ENCODE peak calls at places on chromosomes 5 and 9, in five cellular contexts. R is GM23248, I is foreskin keratinocyte, H is PC-9, L is dorsolateral prefrontal cortex. Z is an unnamed sample.

GRCh38 chr5:143544606-143545005 is 141.1 kb upstream of the NR3C1 start:
- DNase-seq in R (peak), I (no peak), H (no peak), L (no peak), Z (no peak)

GRCh38 chr5:148909766-148910165 is 83.4 kb downstream of the ADRB2 start:
- DNase-seq in R (no peak), H (peak), I (peak), L (no peak), Z (no peak)

GRCh38 chr9:124530216-124530615 is 23.0 kb upstream of the NR5A1 start:
- DNase-seq in L (no peak), I (no peak), R (no peak), H (no peak), Z (no peak)

GRCh38 chr5:159507661-159508060 is 177.4 kb upstream of the IL12B start:
- DNase-seq in L (no peak), H (no peak), I (no peak), R (no peak), Z (no peak)

GRCh38 chr9:28547469-28547981 is 974.2 kb upstream of the C9orf72 start:
- DNase-seq in R (no peak), I (no peak), H (no peak), L (no peak), Z (no peak)

GRCh38 chr5:15421798-15422456 is 78.1 kb upstream of the FBXL7 start:
- DNase-seq in I (no peak), H (no peak), R (no peak), L (no peak), Z (no peak)

GRCh38 chr5:173852790-173853350 is 35.3 kb upstream of the CPEB4 start:
- DNase-seq in H (no peak), I (no peak), R (no peak), L (no peak), Z (no peak)

GRCh38 chr5:137096149-137097103 is 402.7 kb downstream of the SPOCK1 start:
- DNase-seq in L (no peak), H (no peak), R (peak), I (peak), Z (peak)

GRCh38 chr5:143155445-143155844 is 248.0 kb downstream of the NR3C1 start:
- DNase-seq in I (no peak), R (peak), H (no peak), L (no peak), Z (no peak)

GRCh38 chr5:110757118-110757729 is 18.4 kb downstream of the SLC25A46 start:
- DNase-seq in R (peak), I (peak), L (no peak), H (no peak), Z (no peak)

GRCh38 chr5:179119415-179120170 is 59.4 kb downstream of the ZNF354C start:
- DNase-seq in I (no peak), R (no peak), L (no peak), H (no peak), Z (no peak)

GRCh38 chr5:59600153-59600552 is 293.4 kb downstream of the PDE4D start:
- DNase-seq in I (no peak), L (no peak), H (no peak), R (no peak), Z (no peak)

GRCh38 chr5:59597690-59598546 is 295.6 kb downstream of the PDE4D start:
- DNase-seq in H (no peak), I (peak), L (no peak), R (no peak), Z (no peak)

GRCh38 chr5:59599729-59600128 is 293.8 kb downstream of the PDE4D start:
- DNase-seq in R (no peak), I (no peak), L (peak), H (no peak), Z (no peak)

GRCh38 chr5:59596586-59597348 is 296.8 kb downstream of the PDE4D start:
- DNase-seq in R (peak), L (no peak), H (no peak), I (peak), Z (no peak)

DNA sequence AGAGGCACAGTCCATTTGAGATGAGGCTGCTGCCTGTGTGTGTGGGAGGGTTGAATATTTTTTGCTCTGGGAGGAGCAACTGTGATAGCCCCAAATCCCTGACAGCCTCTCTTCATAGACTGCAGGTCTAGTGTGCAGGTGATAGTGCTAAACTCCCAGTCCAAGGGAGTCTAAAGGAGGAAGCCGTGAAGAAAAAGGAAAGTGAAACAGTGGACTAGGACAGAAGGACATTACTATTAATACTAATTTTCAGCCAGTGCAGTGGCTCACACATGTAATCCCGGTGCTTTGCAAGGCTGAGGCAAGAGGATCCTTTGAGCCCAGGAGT is 295.0 kb downstream of the PDE4D start:
- DNase-seq in H (peak), R (peak), I (no peak), L (no peak), Z (no peak)
- H3K27ac ChIP-seq in H (no peak), R (no peak), I (peak), L (peak), Z (peak)

DNA sequence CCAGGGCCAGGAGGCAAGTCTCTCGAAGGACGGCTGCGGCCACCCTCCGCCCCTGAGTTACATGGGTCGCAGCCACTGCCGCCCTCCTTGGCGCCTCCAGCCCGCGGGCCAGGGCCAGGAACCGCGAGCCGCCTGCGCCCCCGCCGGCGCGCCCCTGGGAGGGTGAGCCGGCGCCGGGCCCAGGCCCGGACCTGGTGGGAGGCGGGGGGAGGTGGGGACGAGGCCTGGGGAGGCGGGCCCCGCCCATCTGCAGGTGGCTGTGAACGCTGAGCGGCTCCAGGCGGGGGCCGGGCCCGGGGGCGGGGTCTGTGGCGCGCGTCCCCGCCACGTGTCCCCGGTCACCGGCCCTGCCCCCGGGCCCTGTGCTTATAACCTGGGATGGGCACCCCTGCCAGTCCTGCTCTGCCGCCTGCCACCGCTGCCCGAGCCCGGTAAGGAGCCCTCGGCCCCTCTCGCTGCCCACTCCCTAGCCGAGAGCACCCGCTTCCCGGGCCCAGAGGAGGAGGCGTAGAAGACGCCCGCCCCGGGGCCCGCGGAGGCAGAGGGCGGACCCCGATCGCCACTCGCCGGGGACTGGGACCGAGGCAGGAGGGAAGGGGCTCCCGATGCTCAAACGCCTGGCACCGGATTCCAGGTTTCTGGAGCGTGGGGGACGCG is at the start of gene ASS1:
- DNase-seq in L (no peak), R (peak), I (no peak), H (peak), Z (no peak)
- H3K27ac ChIP-seq in L (peak), R (peak), I (no peak), H (no peak), Z (peak)

DNA sequence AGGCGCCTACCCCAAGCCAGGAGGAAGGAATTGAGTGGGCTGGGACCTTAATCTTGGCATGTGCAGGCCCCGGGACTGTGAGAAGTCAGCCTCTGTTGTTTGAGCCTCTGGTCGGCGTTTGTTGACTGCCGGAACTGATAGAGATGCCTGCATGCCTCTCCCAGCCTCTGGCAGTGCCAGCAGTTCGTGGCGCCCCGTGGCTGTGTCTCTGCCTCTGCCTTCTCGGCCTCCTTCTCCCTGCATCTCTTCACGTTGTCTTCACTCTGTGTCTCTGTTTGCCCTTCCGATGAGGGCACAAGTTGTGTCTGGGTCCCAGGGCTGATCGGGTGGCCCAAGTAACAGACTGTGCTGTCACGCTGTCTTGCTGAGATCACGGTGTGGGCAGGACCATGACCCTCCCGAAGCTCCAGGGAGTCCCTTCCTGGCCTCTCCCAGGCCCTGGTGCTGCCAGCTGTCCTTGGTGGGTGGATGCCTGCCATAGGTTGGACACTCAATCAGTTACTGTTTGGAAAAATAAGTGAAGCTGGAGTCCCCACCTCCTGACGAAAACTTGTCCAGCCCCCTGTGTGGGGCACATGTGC is 133.5 kb upstream of the LPCAT1 start:
- DNase-seq in I (no peak), L (no peak), H (no peak), R (no peak), Z (no peak)
- H3K27ac ChIP-seq in I (no peak), L (no peak), H (no peak), R (no peak), Z (no peak)

GRCh38 chr9:114172981-114173833 is 17.9 kb downstream of the COL27A1 start:
- DNase-seq in L (no peak), H (no peak), I (peak), R (no peak), Z (no peak)
- H3K27ac ChIP-seq in L (no peak), H (no peak), I (no peak), R (no peak), Z (peak)

GRCh38 chr9:77987104-77987656 is 44.4 kb downstream of the GNAQ start:
- DNase-seq in R (no peak), L (no peak), H (no peak), I (no peak), Z (no peak)
- H3K27ac ChIP-seq in R (no peak), L (no peak), H (no peak), I (no peak), Z (no peak)

GRCh38 chr9:34665381-34666250 is 3.2 kb upstream of the CCL27 start:
- DNase-seq in L (peak), I (peak), H (peak), R (peak), Z (peak)

GRCh38 chr9:34663296-34663590 is 786 bp upstream of the CCL27 start:
- DNase-seq in L (no peak), H (no peak), R (no peak), I (peak), Z (no peak)

GRCh38 chr9:34665109-34665380 is 2.6 kb upstream of the CCL27 start:
- DNase-seq in R (no peak), I (no peak), L (no peak), H (no peak), Z (no peak)

GRCh38 chr9:34662544-34663295 is at the start of gene CCL27:
- DNase-seq in R (no peak), H (no peak), I (peak), L (no peak), Z (no peak)

GRCh38 chr9:34664281-34665108 is 2.0 kb upstream of the CCL27 start:
- DNase-seq in L (peak), I (peak), R (peak), H (peak), Z (no peak)
- H3K27ac ChIP-seq in L (peak), I (peak), R (peak), H (no peak), Z (peak)

GRCh38 chr5:39384271-39384670 is 20.0 kb upstream of the C9 start:
- DNase-seq in R (no peak), H (no peak), L (no peak), I (no peak), Z (no peak)

GRCh38 chr5:39381376-39381775 is 17.1 kb upstream of the C9 start:
- DNase-seq in R (peak), I (no peak), L (no peak), H (no peak), Z (no peak)

DNA sequence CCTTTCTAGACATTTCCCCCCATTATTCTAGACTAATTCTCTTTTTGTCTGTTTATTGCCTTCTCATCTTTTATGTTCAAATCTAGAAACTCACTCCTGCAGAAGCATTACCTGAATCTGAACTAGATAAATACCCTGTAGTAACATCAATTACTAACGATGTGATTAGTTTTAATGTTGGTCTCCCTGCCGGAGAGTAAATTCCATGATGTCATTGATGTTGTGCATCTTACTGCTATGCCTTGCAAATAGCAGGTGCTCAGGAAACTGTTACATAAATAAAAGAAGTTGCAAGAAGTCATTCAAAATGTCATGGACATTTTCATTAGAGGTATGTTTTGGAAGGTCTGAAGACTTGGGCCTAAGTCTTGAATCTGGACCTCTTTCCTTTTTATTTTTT is 23.0 kb upstream of the C9 start:
- DNase-seq in I (no peak), H (no peak), L (no peak), R (no peak), Z (no peak)
- H3K27ac ChIP-seq in I (no peak), H (no peak), L (no peak), R (peak), Z (no peak)

DNA sequence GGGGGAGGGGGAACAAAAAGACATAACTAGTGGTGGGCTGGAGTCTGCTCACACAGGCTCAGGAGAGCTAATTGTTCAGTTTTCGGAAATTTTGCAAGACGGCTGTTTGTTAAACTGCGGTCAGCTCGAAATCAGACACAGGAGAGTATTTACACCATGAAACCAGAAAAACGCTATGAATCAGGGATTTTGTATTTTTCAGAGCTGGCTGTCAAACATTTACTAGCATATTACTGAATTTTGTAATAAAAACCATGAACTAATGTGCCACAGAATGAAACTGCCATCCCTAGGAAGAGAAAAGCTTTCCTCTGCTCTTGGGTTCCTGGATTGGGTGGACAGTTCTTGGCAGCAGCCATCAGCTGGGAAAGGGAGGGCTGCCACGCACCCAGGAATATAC is 45.3 kb downstream of the TRPM3 start:
- DNase-seq in R (no peak), H (no peak), I (no peak), L (no peak), Z (no peak)
- H3K27ac ChIP-seq in R (no peak), H (no peak), I (no peak), L (no peak), Z (no peak)

GRCh38 chr9:16203735-16204573 is 651.1 kb downstream of the CCDC171 start:
- DNase-seq in R (no peak), I (no peak), L (no peak), H (no peak), Z (no peak)

GRCh38 chr9:16206560-16206959 is 653.7 kb downstream of the CCDC171 start:
- DNase-seq in I (no peak), R (no peak), H (no peak), L (no peak), Z (no peak)

GRCh38 chr9:16202913-16203734 is 650.3 kb downstream of the CCDC171 start:
- DNase-seq in R (peak), I (peak), L (no peak), H (peak), Z (peak)

GRCh38 chr9:16205455-16205854 is 652.6 kb downstream of the CCDC171 start:
- DNase-seq in H (no peak), L (no peak), R (peak), I (no peak), Z (no peak)

DNA sequence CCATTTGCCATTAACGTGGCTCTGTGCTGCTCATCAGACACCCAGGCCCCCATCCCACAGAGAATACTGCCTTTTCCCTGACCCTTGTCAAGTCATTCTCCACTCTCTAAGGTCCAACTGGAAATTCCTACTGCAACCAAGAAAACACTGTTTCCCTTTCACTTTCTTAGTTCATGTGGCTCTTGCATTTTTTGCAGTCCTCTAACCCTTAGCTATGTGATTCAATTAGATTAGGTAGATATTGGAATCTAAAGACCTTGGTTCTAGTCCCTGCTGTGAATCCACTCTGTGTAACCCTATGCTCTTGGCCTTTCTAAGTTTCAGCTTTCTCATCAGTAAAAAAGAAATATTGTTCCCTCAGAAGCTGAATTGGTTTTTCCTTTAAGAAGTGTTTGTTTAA is 649.4 kb downstream of the CCDC171 start:
- DNase-seq in L (no peak), I (no peak), R (no peak), H (no peak), Z (no peak)
- H3K27ac ChIP-seq in L (no peak), I (no peak), R (no peak), H (no peak), Z (no peak)